ENCODE peak calls at places on chromosome 4, in five cellular contexts. One of them, this sample, is unnamed. For H3K36me3, the result is how much of the 10 kb centered on the place peaks cover.

GRCh38 chr4:170027181-170027829 is 1.1 kb upstream of the MFAP3L start:
- DNase-seq in CD8-positive, alpha-beta T cell: peak
- DNase-seq in neuronal stem cell: peak
- DNase-seq in left ventricle myocardium inferior: peak
- DNase-seq in OCI-LY7: peak
- DNase-seq in this sample: peak

GRCh38 chr4:130712038-130712437 is 1616.1 kb downstream of the C4orf33 start:
- DNase-seq in CD8-positive, alpha-beta T cell: no peak
- DNase-seq in neuronal stem cell: no peak
- DNase-seq in left ventricle myocardium inferior: no peak
- DNase-seq in OCI-LY7: no peak
- DNase-seq in this sample: no peak

GRCh38 chr4:1416051-1416947 is 10.1 kb upstream of the NKX1-1 start:
- DNase-seq in CD8-positive, alpha-beta T cell: no peak
- DNase-seq in neuronal stem cell: no peak
- DNase-seq in left ventricle myocardium inferior: no peak
- DNase-seq in OCI-LY7: no peak
- DNase-seq in this sample: no peak

GRCh38 chr4:142248946-142249345 is 597.2 kb downstream of the INPP4B start:
- DNase-seq in CD8-positive, alpha-beta T cell: no peak
- DNase-seq in neuronal stem cell: no peak
- DNase-seq in left ventricle myocardium inferior: no peak
- DNase-seq in OCI-LY7: no peak
- DNase-seq in this sample: no peak

GRCh38 chr4:41963105-41963504 is 18.5 kb upstream of the DCAF4L1 start:
- DNase-seq in CD8-positive, alpha-beta T cell: no peak
- DNase-seq in neuronal stem cell: no peak
- DNase-seq in left ventricle myocardium inferior: no peak
- DNase-seq in OCI-LY7: peak
- DNase-seq in this sample: no peak

GRCh38 chr4:108335081-108335480 is 166.3 kb upstream of the LEF1 start:
- DNase-seq in CD8-positive, alpha-beta T cell: no peak
- DNase-seq in neuronal stem cell: peak
- DNase-seq in left ventricle myocardium inferior: no peak
- DNase-seq in OCI-LY7: no peak
- DNase-seq in this sample: no peak

GRCh38 chr4:146478009-146478408 is 43.7 kb downstream of the SLC10A7 start:
- DNase-seq in CD8-positive, alpha-beta T cell: no peak
- DNase-seq in neuronal stem cell: no peak
- DNase-seq in left ventricle myocardium inferior: no peak
- DNase-seq in OCI-LY7: no peak
- DNase-seq in this sample: no peak

GRCh38 chr4:12270546-12270945 is 841.9 kb upstream of the HS3ST1 start:
- DNase-seq in CD8-positive, alpha-beta T cell: no peak
- DNase-seq in neuronal stem cell: no peak
- DNase-seq in left ventricle myocardium inferior: no peak
- DNase-seq in OCI-LY7: no peak
- DNase-seq in this sample: no peak

GRCh38 chr4:174631901-174632758 is 109.8 kb upstream of the HPGD start:
- DNase-seq in CD8-positive, alpha-beta T cell: no peak
- DNase-seq in neuronal stem cell: peak
- DNase-seq in left ventricle myocardium inferior: no peak
- DNase-seq in OCI-LY7: peak
- DNase-seq in this sample: peak

GRCh38 chr4:24770111-24770584 is 25.2 kb upstream of the SOD3 start:
- DNase-seq in CD8-positive, alpha-beta T cell: no peak
- DNase-seq in neuronal stem cell: no peak
- DNase-seq in left ventricle myocardium inferior: no peak
- DNase-seq in OCI-LY7: no peak
- DNase-seq in this sample: no peak

GRCh38 chr4:148561467-148561866 is 119.3 kb upstream of the NR3C2 start:
- DNase-seq in CD8-positive, alpha-beta T cell: no peak
- DNase-seq in neuronal stem cell: no peak
- DNase-seq in left ventricle myocardium inferior: no peak
- DNase-seq in OCI-LY7: no peak
- DNase-seq in this sample: no peak

GRCh38 chr4:185958094-185958493 is 110.9 kb upstream of the TLR3 start:
- DNase-seq in CD8-positive, alpha-beta T cell: no peak
- DNase-seq in neuronal stem cell: no peak
- DNase-seq in left ventricle myocardium inferior: no peak
- DNase-seq in OCI-LY7: no peak
- DNase-seq in this sample: no peak

GRCh38 chr4:140764785-140765392 is 8.7 kb upstream of the TBC1D9 start:
- DNase-seq in CD8-positive, alpha-beta T cell: no peak
- DNase-seq in neuronal stem cell: no peak
- DNase-seq in left ventricle myocardium inferior: no peak
- DNase-seq in OCI-LY7: no peak
- DNase-seq in this sample: no peak

GRCh38 chr4:57442834-57443291 is 332.7 kb upstream of the IGFBP7 start:
- DNase-seq in CD8-positive, alpha-beta T cell: no peak
- DNase-seq in neuronal stem cell: peak
- DNase-seq in left ventricle myocardium inferior: peak
- DNase-seq in OCI-LY7: peak
- DNase-seq in this sample: peak

GRCh38 chr4:86092684-86093083 is 267.2 kb downstream of the MAPK10 start:
- DNase-seq in CD8-positive, alpha-beta T cell: no peak
- DNase-seq in neuronal stem cell: no peak
- DNase-seq in left ventricle myocardium inferior: no peak
- DNase-seq in OCI-LY7: no peak
- DNase-seq in this sample: no peak

GRCh38 chr4:101961144-101961543 is 170.6 kb downstream of the BANK1 start:
- DNase-seq in CD8-positive, alpha-beta T cell: no peak
- DNase-seq in neuronal stem cell: no peak
- DNase-seq in left ventricle myocardium inferior: no peak
- DNase-seq in OCI-LY7: no peak
- DNase-seq in this sample: no peak

GRCh38 chr4:101037938-101038413 is 309.4 kb downstream of the PPP3CA start:
- DNase-seq in CD8-positive, alpha-beta T cell: no peak
- DNase-seq in neuronal stem cell: no peak
- DNase-seq in left ventricle myocardium inferior: no peak
- DNase-seq in OCI-LY7: no peak
- DNase-seq in this sample: no peak

GRCh38 chr4:168432419-168433146 is 47.7 kb downstream of the DDX60L start:
- DNase-seq in CD8-positive, alpha-beta T cell: no peak
- DNase-seq in neuronal stem cell: no peak
- DNase-seq in left ventricle myocardium inferior: no peak
- DNase-seq in OCI-LY7: no peak
- DNase-seq in this sample: no peak

GRCh38 chr4:94621491-94622080 is 136.2 kb upstream of the BMPR1B start:
- DNase-seq in CD8-positive, alpha-beta T cell: no peak
- DNase-seq in neuronal stem cell: peak
- DNase-seq in left ventricle myocardium inferior: no peak
- DNase-seq in OCI-LY7: peak
- DNase-seq in this sample: no peak

GRCh38 chr4:45471335-45471734 is 652.5 kb downstream of the GABRG1 start:
- DNase-seq in CD8-positive, alpha-beta T cell: no peak
- DNase-seq in neuronal stem cell: no peak
- DNase-seq in left ventricle myocardium inferior: no peak
- DNase-seq in OCI-LY7: no peak
- DNase-seq in this sample: no peak

GRCh38 chr4:81164623-81165416 is 50.2 kb downstream of the PRKG2 start:
- DNase-seq in CD8-positive, alpha-beta T cell: no peak
- DNase-seq in neuronal stem cell: no peak
- DNase-seq in left ventricle myocardium inferior: no peak
- DNase-seq in OCI-LY7: no peak
- DNase-seq in this sample: no peak

GRCh38 chr4:100014616-100015015 is 64.5 kb upstream of the H2AZ1 start:
- DNase-seq in CD8-positive, alpha-beta T cell: no peak
- DNase-seq in neuronal stem cell: no peak
- DNase-seq in left ventricle myocardium inferior: no peak
- DNase-seq in OCI-LY7: no peak
- DNase-seq in this sample: no peak

GRCh38 chr4:82696117-82696516 is 102.5 kb downstream of the SCD5 start:
- DNase-seq in CD8-positive, alpha-beta T cell: no peak
- DNase-seq in neuronal stem cell: no peak
- DNase-seq in left ventricle myocardium inferior: no peak
- DNase-seq in OCI-LY7: no peak
- DNase-seq in this sample: no peak

GRCh38 chr4:173651651-173652282 is 121.7 kb upstream of the HAND2 start:
- DNase-seq in CD8-positive, alpha-beta T cell: no peak
- DNase-seq in neuronal stem cell: no peak
- DNase-seq in left ventricle myocardium inferior: no peak
- DNase-seq in OCI-LY7: no peak
- DNase-seq in this sample: no peak

GRCh38 chr4:21447320-21448055 is 501.1 kb downstream of the KCNIP4 start:
- DNase-seq in CD8-positive, alpha-beta T cell: no peak
- DNase-seq in neuronal stem cell: no peak
- DNase-seq in left ventricle myocardium inferior: no peak
- DNase-seq in OCI-LY7: no peak
- DNase-seq in this sample: no peak

GRCh38 chr4:8820178-8821102 is 51.2 kb downstream of the HMX1 start:
- DNase-seq in CD8-positive, alpha-beta T cell: no peak
- DNase-seq in neuronal stem cell: no peak
- DNase-seq in left ventricle myocardium inferior: no peak
- DNase-seq in OCI-LY7: no peak
- DNase-seq in this sample: no peak

DNA sequence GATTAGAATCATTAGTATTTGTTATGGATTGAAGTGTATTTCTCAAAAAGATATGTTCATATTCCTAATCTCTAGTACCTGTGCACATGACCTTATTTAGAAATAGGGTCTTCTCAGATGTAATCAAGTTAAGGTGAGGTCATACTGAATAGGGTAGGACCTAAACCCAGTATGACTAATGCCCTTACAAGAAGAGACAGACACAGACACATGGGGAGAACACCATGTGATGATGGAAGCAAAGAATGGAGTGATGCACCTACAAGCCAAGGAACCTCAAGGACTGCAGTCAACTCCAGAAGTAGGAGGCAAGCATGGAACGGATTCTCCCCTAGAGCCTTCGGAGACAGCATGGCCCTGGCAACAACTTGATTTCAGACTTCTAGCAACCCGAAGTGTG is 31.4 kb downstream of the OTUD4 start:
- DNase-seq in CD8-positive, alpha-beta T cell: no peak
- DNase-seq in neuronal stem cell: no peak
- DNase-seq in left ventricle myocardium inferior: no peak
- DNase-seq in OCI-LY7: no peak
- DNase-seq in this sample: no peak
- H3K36me3 ChIP-seq in CD8-positive, alpha-beta T cell: half or more
- H3K36me3 ChIP-seq in neuronal stem cell: under half
- H3K36me3 ChIP-seq in left ventricle myocardium inferior: half or more
- H3K36me3 ChIP-seq in OCI-LY7: half or more
- H3K36me3 ChIP-seq in this sample: under half

GRCh38 chr4:112704991-112705845 is 68.3 kb downstream of the LARP7 start:
- DNase-seq in CD8-positive, alpha-beta T cell: no peak
- DNase-seq in neuronal stem cell: peak
- DNase-seq in left ventricle myocardium inferior: peak
- DNase-seq in OCI-LY7: no peak
- DNase-seq in this sample: no peak
- H3K4me3 ChIP-seq in CD8-positive, alpha-beta T cell: peak
- H3K4me3 ChIP-seq in neuronal stem cell: peak
- H3K4me3 ChIP-seq in left ventricle myocardium inferior: peak
- H3K4me3 ChIP-seq in OCI-LY7: peak
- H3K4me3 ChIP-seq in this sample: peak

GRCh38 chr4:6794189-6794588 is 11.7 kb downstream of the KIAA0232 start:
- DNase-seq in CD8-positive, alpha-beta T cell: no peak
- DNase-seq in neuronal stem cell: no peak
- DNase-seq in left ventricle myocardium inferior: no peak
- DNase-seq in OCI-LY7: no peak
- DNase-seq in this sample: no peak
- H3K36me3 ChIP-seq in CD8-positive, alpha-beta T cell: under half
- H3K36me3 ChIP-seq in neuronal stem cell: under half
- H3K36me3 ChIP-seq in left ventricle myocardium inferior: under half
- H3K36me3 ChIP-seq in OCI-LY7: under half
- H3K36me3 ChIP-seq in this sample: under half

DNA sequence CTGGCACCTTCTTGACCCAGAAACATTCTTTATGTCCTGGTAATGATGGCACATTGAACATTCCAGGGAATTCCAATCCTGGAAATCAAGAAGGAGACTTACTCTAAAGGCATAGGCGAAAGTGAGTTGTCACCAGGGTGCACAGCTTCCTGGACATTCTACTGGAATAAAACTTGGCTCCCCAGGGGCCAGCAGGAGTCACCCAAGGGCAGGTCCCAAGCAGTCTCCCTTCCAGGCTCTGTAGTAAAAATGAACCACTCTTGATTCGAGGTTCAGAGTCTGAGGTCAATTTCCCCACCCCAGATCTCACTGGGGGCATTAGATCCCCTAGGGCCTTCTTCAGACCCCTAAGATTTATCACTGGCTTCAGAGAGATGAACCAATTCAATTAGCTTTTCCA is 338.7 kb upstream of the GATB start:
- DNase-seq in CD8-positive, alpha-beta T cell: no peak
- DNase-seq in neuronal stem cell: no peak
- DNase-seq in left ventricle myocardium inferior: no peak
- DNase-seq in OCI-LY7: no peak
- DNase-seq in this sample: no peak
- H3K4me3 ChIP-seq in CD8-positive, alpha-beta T cell: peak
- H3K4me3 ChIP-seq in neuronal stem cell: no peak
- H3K4me3 ChIP-seq in left ventricle myocardium inferior: no peak
- H3K4me3 ChIP-seq in OCI-LY7: no peak
- H3K4me3 ChIP-seq in this sample: no peak

GRCh38 chr4:2648159-2648814 is 107.8 kb downstream of the TNIP2 start:
- DNase-seq in CD8-positive, alpha-beta T cell: no peak
- DNase-seq in neuronal stem cell: no peak
- DNase-seq in left ventricle myocardium inferior: no peak
- DNase-seq in OCI-LY7: no peak
- DNase-seq in this sample: no peak

GRCh38 chr4:2638730-2639129 is 102.3 kb downstream of the FAM193A start:
- DNase-seq in CD8-positive, alpha-beta T cell: no peak
- DNase-seq in neuronal stem cell: no peak
- DNase-seq in left ventricle myocardium inferior: no peak
- DNase-seq in OCI-LY7: no peak
- DNase-seq in this sample: no peak

GRCh38 chr4:2646386-2647149 is 109.6 kb downstream of the TNIP2 start:
- DNase-seq in CD8-positive, alpha-beta T cell: no peak
- DNase-seq in neuronal stem cell: no peak
- DNase-seq in left ventricle myocardium inferior: no peak
- DNase-seq in OCI-LY7: no peak
- DNase-seq in this sample: no peak

GRCh38 chr4:2647403-2648158 is 108.6 kb downstream of the TNIP2 start:
- DNase-seq in CD8-positive, alpha-beta T cell: no peak
- DNase-seq in neuronal stem cell: no peak
- DNase-seq in left ventricle myocardium inferior: no peak
- DNase-seq in OCI-LY7: no peak
- DNase-seq in this sample: no peak

GRCh38 chr4:2643555-2643954 is 107.1 kb downstream of the FAM193A start:
- DNase-seq in CD8-positive, alpha-beta T cell: no peak
- DNase-seq in neuronal stem cell: no peak
- DNase-seq in left ventricle myocardium inferior: no peak
- DNase-seq in OCI-LY7: no peak
- DNase-seq in this sample: no peak
- H3K36me3 ChIP-seq in CD8-positive, alpha-beta T cell: under half
- H3K36me3 ChIP-seq in neuronal stem cell: under half
- H3K36me3 ChIP-seq in left ventricle myocardium inferior: half or more
- H3K36me3 ChIP-seq in OCI-LY7: half or more
- H3K36me3 ChIP-seq in this sample: under half

This sample was measured in iPS DF 6.9.